ENCODE peak calls at places on chromosomes 11 and 22, in six cellular contexts. One of them, this sample, is unnamed.

GRCh38 chr11:693415-693831 is 1.6 kb downstream of the DEAF1 start:
- DNase-seq in left lung: no peak
- DNase-seq in left ventricle myocardium inferior: no peak
- DNase-seq in gastrocnemius medialis: no peak
- DNase-seq in endodermal cell: no peak
- DNase-seq in colonic mucosa: no peak
- DNase-seq in this sample: no peak

GRCh38 chr11:67354314-67355022 is 1.1 kb upstream of the POLD4 start:
- DNase-seq in left lung: peak
- DNase-seq in left ventricle myocardium inferior: peak
- DNase-seq in gastrocnemius medialis: peak
- DNase-seq in endodermal cell: peak
- DNase-seq in colonic mucosa: peak
- DNase-seq in this sample: peak

GRCh38 chr11:122173587-122173986 is 57.6 kb upstream of the BLID start:
- DNase-seq in left lung: no peak
- DNase-seq in left ventricle myocardium inferior: no peak
- DNase-seq in gastrocnemius medialis: no peak
- DNase-seq in endodermal cell: no peak
- DNase-seq in colonic mucosa: no peak
- DNase-seq in this sample: no peak

GRCh38 chr11:118524757-118525465 is 2.4 kb upstream of the TTC36 start:
- DNase-seq in left lung: no peak
- DNase-seq in left ventricle myocardium inferior: no peak
- DNase-seq in gastrocnemius medialis: no peak
- DNase-seq in endodermal cell: no peak
- DNase-seq in colonic mucosa: no peak
- DNase-seq in this sample: no peak

GRCh38 chr11:68206211-68206610 is 6.9 kb downstream of the KMT5B start:
- DNase-seq in left lung: no peak
- DNase-seq in left ventricle myocardium inferior: no peak
- DNase-seq in gastrocnemius medialis: no peak
- DNase-seq in endodermal cell: peak
- DNase-seq in colonic mucosa: no peak
- DNase-seq in this sample: no peak

GRCh38 chr22:46230262-46230901 is 19.7 kb downstream of the CDPF1 start:
- DNase-seq in left lung: no peak
- DNase-seq in left ventricle myocardium inferior: no peak
- DNase-seq in gastrocnemius medialis: no peak
- DNase-seq in endodermal cell: no peak
- DNase-seq in colonic mucosa: no peak
- DNase-seq in this sample: no peak

GRCh38 chr22:46225631-46226030 is 24.5 kb downstream of the CDPF1 start:
- DNase-seq in left lung: no peak
- DNase-seq in left ventricle myocardium inferior: no peak
- DNase-seq in gastrocnemius medialis: no peak
- DNase-seq in endodermal cell: no peak
- DNase-seq in colonic mucosa: no peak
- DNase-seq in this sample: no peak

GRCh38 chr11:128563942-128564641 is 23.3 kb downstream of the ETS1 start:
- DNase-seq in left lung: no peak
- DNase-seq in left ventricle myocardium inferior: no peak
- DNase-seq in gastrocnemius medialis: no peak
- DNase-seq in endodermal cell: peak
- DNase-seq in colonic mucosa: peak
- DNase-seq in this sample: no peak

GRCh38 chr11:112962854-112963367 is 1.7 kb downstream of the NCAM1 start:
- DNase-seq in left lung: peak
- DNase-seq in left ventricle myocardium inferior: peak
- DNase-seq in gastrocnemius medialis: peak
- DNase-seq in endodermal cell: peak
- DNase-seq in colonic mucosa: peak
- DNase-seq in this sample: peak

GRCh38 chr22:38864361-38865191 is 7.4 kb downstream of the CBX6 start:
- DNase-seq in left lung: no peak
- DNase-seq in left ventricle myocardium inferior: peak
- DNase-seq in gastrocnemius medialis: no peak
- DNase-seq in endodermal cell: peak
- DNase-seq in colonic mucosa: no peak
- DNase-seq in this sample: peak

GRCh38 chr11:65852508-65853248 is 5.3 kb downstream of the CFL1 start:
- DNase-seq in left lung: no peak
- DNase-seq in left ventricle myocardium inferior: no peak
- DNase-seq in gastrocnemius medialis: no peak
- DNase-seq in endodermal cell: no peak
- DNase-seq in colonic mucosa: peak
- DNase-seq in this sample: peak

GRCh38 chr22:44583076-44583760 is 85.2 kb upstream of the RTL6 start:
- DNase-seq in left lung: peak
- DNase-seq in left ventricle myocardium inferior: peak
- DNase-seq in gastrocnemius medialis: no peak
- DNase-seq in endodermal cell: peak
- DNase-seq in colonic mucosa: no peak
- DNase-seq in this sample: peak

GRCh38 chr11:30725645-30726195 is 139.6 kb upstream of the MPPED2 start:
- DNase-seq in left lung: no peak
- DNase-seq in left ventricle myocardium inferior: no peak
- DNase-seq in gastrocnemius medialis: no peak
- DNase-seq in endodermal cell: no peak
- DNase-seq in colonic mucosa: no peak
- DNase-seq in this sample: no peak

GRCh38 chr11:61768376-61769076 is 16.1 kb downstream of the MYRF start:
- DNase-seq in left lung: no peak
- DNase-seq in left ventricle myocardium inferior: no peak
- DNase-seq in gastrocnemius medialis: no peak
- DNase-seq in endodermal cell: no peak
- DNase-seq in colonic mucosa: no peak
- DNase-seq in this sample: no peak

GRCh38 chr22:38645430-38645829 is 10.8 kb downstream of the FAM227A start:
- DNase-seq in left lung: no peak
- DNase-seq in left ventricle myocardium inferior: no peak
- DNase-seq in gastrocnemius medialis: no peak
- DNase-seq in endodermal cell: no peak
- DNase-seq in colonic mucosa: no peak
- DNase-seq in this sample: no peak

GRCh38 chr11:67311556-67312082 is 8.3 kb downstream of the SSH3 start:
- DNase-seq in left lung: no peak
- DNase-seq in left ventricle myocardium inferior: no peak
- DNase-seq in gastrocnemius medialis: no peak
- DNase-seq in endodermal cell: peak
- DNase-seq in colonic mucosa: no peak
- DNase-seq in this sample: no peak

GRCh38 chr11:12017243-12017678 is 8.8 kb upstream of the DKK3 start:
- DNase-seq in left lung: no peak
- DNase-seq in left ventricle myocardium inferior: no peak
- DNase-seq in gastrocnemius medialis: no peak
- DNase-seq in endodermal cell: no peak
- DNase-seq in colonic mucosa: no peak
- DNase-seq in this sample: no peak

GRCh38 chr11:68545796-68546195 is 85.2 kb downstream of the PPP6R3 start:
- DNase-seq in left lung: no peak
- DNase-seq in left ventricle myocardium inferior: no peak
- DNase-seq in gastrocnemius medialis: no peak
- DNase-seq in endodermal cell: no peak
- DNase-seq in colonic mucosa: no peak
- DNase-seq in this sample: no peak

GRCh38 chr22:39383841-39384625 is 15.5 kb upstream of the TAB1 start:
- DNase-seq in left lung: no peak
- DNase-seq in left ventricle myocardium inferior: no peak
- DNase-seq in gastrocnemius medialis: no peak
- DNase-seq in endodermal cell: no peak
- DNase-seq in colonic mucosa: no peak
- DNase-seq in this sample: no peak

GRCh38 chr11:116144387-116144958 is 628.3 kb downstream of the BUD13 start:
- DNase-seq in left lung: no peak
- DNase-seq in left ventricle myocardium inferior: no peak
- DNase-seq in gastrocnemius medialis: no peak
- DNase-seq in endodermal cell: peak
- DNase-seq in colonic mucosa: no peak
- DNase-seq in this sample: no peak

GRCh38 chr11:108620958-108621772 is 27.6 kb upstream of the EXPH5 start:
- DNase-seq in left lung: no peak
- DNase-seq in left ventricle myocardium inferior: no peak
- DNase-seq in gastrocnemius medialis: no peak
- DNase-seq in endodermal cell: no peak
- DNase-seq in colonic mucosa: no peak
- DNase-seq in this sample: no peak

GRCh38 chr22:48428556-48429371 is 1398.9 kb downstream of the BRD1 start:
- DNase-seq in left lung: no peak
- DNase-seq in left ventricle myocardium inferior: no peak
- DNase-seq in gastrocnemius medialis: no peak
- DNase-seq in endodermal cell: peak
- DNase-seq in colonic mucosa: no peak
- DNase-seq in this sample: no peak

GRCh38 chr11:31720225-31720624 is 90.9 kb downstream of the PAX6 start:
- DNase-seq in left lung: no peak
- DNase-seq in left ventricle myocardium inferior: no peak
- DNase-seq in gastrocnemius medialis: no peak
- DNase-seq in endodermal cell: no peak
- DNase-seq in colonic mucosa: no peak
- DNase-seq in this sample: no peak

GRCh38 chr11:6771926-6772898 is at the start of gene OR2AG2:
- DNase-seq in left lung: peak
- DNase-seq in left ventricle myocardium inferior: no peak
- DNase-seq in gastrocnemius medialis: no peak
- DNase-seq in endodermal cell: no peak
- DNase-seq in colonic mucosa: no peak
- DNase-seq in this sample: peak
- H3K27ac ChIP-seq in left lung: no peak
- H3K27ac ChIP-seq in left ventricle myocardium inferior: no peak
- H3K27ac ChIP-seq in gastrocnemius medialis: no peak
- H3K27ac ChIP-seq in endodermal cell: no peak
- H3K27ac ChIP-seq in colonic mucosa: no peak
- H3K27ac ChIP-seq in this sample: no peak

DNA sequence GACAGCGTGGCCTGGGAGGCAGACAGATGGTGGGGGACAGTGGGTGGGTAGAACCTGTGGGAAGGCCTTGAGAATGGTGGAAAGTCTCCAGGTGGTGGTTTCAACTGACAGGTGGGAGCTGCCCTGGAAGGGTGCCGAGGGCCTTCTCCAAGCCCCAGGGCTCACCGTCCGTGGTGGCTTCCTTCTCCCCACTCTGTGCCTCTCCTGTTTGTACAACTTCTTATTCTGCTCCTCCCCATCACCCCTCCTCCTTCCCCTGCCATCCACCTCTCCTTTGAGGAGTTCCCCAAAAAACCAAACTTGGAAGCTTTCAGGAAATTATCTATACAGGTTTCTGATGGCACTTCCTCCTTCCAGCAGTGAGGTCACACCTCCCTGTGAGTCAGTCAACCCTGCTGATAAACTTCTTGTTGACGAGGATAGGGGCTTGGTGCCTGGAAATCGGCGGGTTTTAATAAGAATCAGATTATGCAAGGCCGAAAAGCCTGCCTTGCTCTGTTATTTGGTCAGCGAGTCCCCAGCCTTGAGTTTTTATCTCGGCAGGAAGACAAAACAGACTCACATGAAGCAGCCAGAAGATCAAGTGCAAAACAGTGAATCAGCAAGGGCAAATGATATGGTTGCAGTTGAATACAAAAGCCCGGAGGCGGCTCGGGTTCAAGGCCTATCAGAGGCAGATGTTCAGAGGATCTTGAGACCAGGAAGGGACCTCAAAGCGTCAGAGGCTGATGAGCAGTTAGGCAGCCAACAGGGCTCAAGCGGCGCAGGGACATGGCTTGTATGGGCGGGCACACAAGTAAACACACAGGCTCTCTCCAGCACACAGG is 9.5 kb upstream of the ST3GAL4 start:
- DNase-seq in left lung: no peak
- DNase-seq in left ventricle myocardium inferior: no peak
- DNase-seq in gastrocnemius medialis: no peak
- DNase-seq in endodermal cell: peak
- DNase-seq in colonic mucosa: peak
- DNase-seq in this sample: peak
- H3K27ac ChIP-seq in left lung: peak
- H3K27ac ChIP-seq in left ventricle myocardium inferior: peak
- H3K27ac ChIP-seq in gastrocnemius medialis: no peak
- H3K27ac ChIP-seq in endodermal cell: peak
- H3K27ac ChIP-seq in colonic mucosa: peak
- H3K27ac ChIP-seq in this sample: peak

GRCh38 chr11:63841554-63841953 is 2.6 kb downstream of the MARK2 start:
- DNase-seq in left lung: peak
- DNase-seq in left ventricle myocardium inferior: no peak
- DNase-seq in gastrocnemius medialis: no peak
- DNase-seq in endodermal cell: peak
- DNase-seq in colonic mucosa: no peak
- DNase-seq in this sample: no peak

GRCh38 chr11:63839508-63840355 is 822 bp downstream of the MARK2 start:
- DNase-seq in left lung: peak
- DNase-seq in left ventricle myocardium inferior: no peak
- DNase-seq in gastrocnemius medialis: peak
- DNase-seq in endodermal cell: no peak
- DNase-seq in colonic mucosa: peak
- DNase-seq in this sample: peak

GRCh38 chr11:63838682-63839507 is at the start of gene MARK2:
- DNase-seq in left lung: peak
- DNase-seq in left ventricle myocardium inferior: peak
- DNase-seq in gastrocnemius medialis: peak
- DNase-seq in endodermal cell: peak
- DNase-seq in colonic mucosa: peak
- DNase-seq in this sample: peak

GRCh38 chr11:63838150-63838681 is 694 bp upstream of the MARK2 start:
- DNase-seq in left lung: no peak
- DNase-seq in left ventricle myocardium inferior: no peak
- DNase-seq in gastrocnemius medialis: peak
- DNase-seq in endodermal cell: no peak
- DNase-seq in colonic mucosa: no peak
- DNase-seq in this sample: peak

DNA sequence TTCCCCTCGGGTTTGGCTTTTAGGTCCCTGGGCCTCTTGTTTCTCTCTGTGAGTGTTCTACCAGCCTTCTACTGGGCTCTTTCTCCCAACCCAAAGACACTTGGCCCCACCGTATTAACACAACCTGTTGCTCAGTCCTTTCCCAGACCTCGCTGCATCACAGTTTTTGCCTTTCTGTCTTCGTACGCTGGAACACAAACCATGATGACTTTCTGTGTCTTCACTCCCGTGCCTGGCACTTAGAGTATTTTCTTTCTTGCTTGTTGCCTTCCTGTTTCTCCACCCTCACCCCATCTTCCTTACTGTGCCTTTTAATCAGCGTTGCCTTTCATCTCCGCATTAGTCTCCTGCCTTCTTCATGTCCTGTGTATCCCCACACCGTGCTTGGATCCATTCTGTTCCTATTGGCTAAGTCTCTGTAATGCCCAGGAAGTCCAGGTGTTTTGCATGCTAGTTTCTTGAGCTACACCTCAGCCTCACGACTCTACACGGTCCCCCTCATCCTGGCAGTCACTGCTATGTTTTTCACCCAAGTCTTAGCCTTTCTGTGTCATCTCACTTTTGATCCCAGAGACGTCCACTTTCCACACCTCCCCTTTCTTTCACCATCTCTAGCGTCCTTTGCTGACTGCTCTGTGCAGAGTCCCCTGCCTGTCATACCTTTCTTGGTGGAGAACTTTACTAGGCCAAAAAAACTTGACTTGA is 1.6 kb downstream of the MARK2 start:
- DNase-seq in left lung: no peak
- DNase-seq in left ventricle myocardium inferior: no peak
- DNase-seq in gastrocnemius medialis: no peak
- DNase-seq in endodermal cell: no peak
- DNase-seq in colonic mucosa: no peak
- DNase-seq in this sample: no peak
- H3K27ac ChIP-seq in left lung: peak
- H3K27ac ChIP-seq in left ventricle myocardium inferior: peak
- H3K27ac ChIP-seq in gastrocnemius medialis: peak
- H3K27ac ChIP-seq in endodermal cell: no peak
- H3K27ac ChIP-seq in colonic mucosa: peak
- H3K27ac ChIP-seq in this sample: peak

GRCh38 chr22:41308054-41308453 is 6.7 kb downstream of the ZC3H7B start:
- DNase-seq in left lung: no peak
- DNase-seq in left ventricle myocardium inferior: no peak
- DNase-seq in gastrocnemius medialis: peak
- DNase-seq in endodermal cell: no peak
- DNase-seq in colonic mucosa: no peak
- DNase-seq in this sample: no peak
- H3K27ac ChIP-seq in left lung: no peak
- H3K27ac ChIP-seq in left ventricle myocardium inferior: peak
- H3K27ac ChIP-seq in gastrocnemius medialis: peak
- H3K27ac ChIP-seq in endodermal cell: no peak
- H3K27ac ChIP-seq in colonic mucosa: peak
- H3K27ac ChIP-seq in this sample: no peak